ENCODE peak calls at places on chromosomes 1 and 21, in nine cellular contexts. H, Q, I, Y, F, U, N, A and T are unnamed samples. For H3K4me1, the result is how much of the 10 kb centered on the place peaks cover.

GRCh38 chr1:205450448-205450847 is 5.4 kb downstream of the BLACAT1 start:
- DNase-seq in Q (no peak), A (no peak), U (no peak), Y (no peak), F (no peak), H (no peak), I (no peak), N (no peak), T (no peak)

GRCh38 chr1:225423518-225423855 is 4.4 kb downstream of the LBR start:
- DNase-seq in A (no peak), F (no peak), Q (no peak), U (no peak), I (no peak), Y (no peak), N (no peak), H (no peak), T (no peak)

GRCh38 chr1:201598396-201598795 is 59.5 kb downstream of the NAV1 start:
- DNase-seq in A (no peak), Q (no peak), Y (no peak), I (no peak), F (no peak), U (no peak), N (no peak), H (no peak), T (no peak)

GRCh38 chr1:67137307-67137753 is 2.6 kb upstream of the C1orf141 start:
- DNase-seq in F (no peak), Q (no peak), U (no peak), H (no peak), I (no peak), Y (no peak), N (no peak), A (no peak), T (no peak)

GRCh38 chr1:65253800-65254319 is 55.5 kb upstream of the DNAJC6 start:
- DNase-seq in Y (no peak), I (no peak), Q (no peak), U (no peak), N (no peak), A (no peak), H (no peak), F (no peak), T (no peak)

GRCh38 chr1:233904979-233905415 is 521 bp downstream of the SLC35F3 start:
- DNase-seq in N (no peak), A (no peak), Y (no peak), I (no peak), Q (peak), U (no peak), F (no peak), H (peak), T (peak)

GRCh38 chr1:9835758-9836631 is 12.2 kb upstream of the CLSTN1 start:
- DNase-seq in H (peak), A (no peak), Q (no peak), U (no peak), Y (no peak), F (no peak), N (no peak), I (no peak), T (no peak)

GRCh38 chr1:30788580-30789387 is 31.2 kb upstream of the LAPTM5 start:
- DNase-seq in F (no peak), U (no peak), I (no peak), Y (no peak), Q (no peak), N (no peak), H (no peak), A (no peak), T (no peak)

GRCh38 chr21:45235488-45235887 is 52.2 kb downstream of the POFUT2 start:
- DNase-seq in F (no peak), A (no peak), H (no peak), I (no peak), N (no peak), U (no peak), Q (no peak), Y (no peak), T (no peak)

GRCh38 chr1:84253891-84254290 is 47.6 kb upstream of the SAMD13 start:
- DNase-seq in N (no peak), A (no peak), H (peak), I (no peak), Y (peak), U (no peak), Q (peak), F (peak), T (no peak)

GRCh38 chr1:98991127-98992003 is 13.3 kb downstream of the PLPPR5 start:
- DNase-seq in Y (no peak), I (no peak), H (peak), N (peak), A (no peak), F (no peak), Q (no peak), U (no peak), T (peak)

GRCh38 chr1:214316597-214316996 is 35.6 kb downstream of the SMYD2 start:
- DNase-seq in I (no peak), N (no peak), H (peak), U (no peak), F (no peak), Y (no peak), A (no peak), Q (no peak), T (no peak)

GRCh38 chr1:185926562-185926961 is 192.4 kb downstream of the HMCN1 start:
- DNase-seq in N (no peak), Q (no peak), A (no peak), I (no peak), H (no peak), Y (no peak), F (no peak), U (no peak), T (no peak)

GRCh38 chr1:204363335-204364114 is 3.8 kb upstream of the PLEKHA6 start:
- DNase-seq in I (peak), H (peak), U (no peak), Y (peak), F (peak), Q (peak), N (peak), A (peak), T (peak)

GRCh38 chr1:85078903-85079302 is 30.6 kb upstream of the MCOLN3 start:
- DNase-seq in A (no peak), H (no peak), U (no peak), I (no peak), F (no peak), Q (no peak), N (peak), Y (no peak), T (no peak)

GRCh38 chr1:59434336-59434735 is 137.4 kb downstream of the FGGY start:
- DNase-seq in Q (no peak), A (no peak), H (peak), F (no peak), I (no peak), U (no peak), N (no peak), Y (no peak), T (no peak)

GRCh38 chr1:2381741-2382620 is 9.4 kb downstream of the MORN1 start:
- DNase-seq in U (peak), Q (peak), N (peak), Y (peak), I (peak), A (peak), H (peak), F (peak), T (peak)

GRCh38 chr1:26911399-26912146 is 2.2 kb downstream of the NR0B2 start:
- DNase-seq in H (no peak), N (no peak), F (no peak), Q (no peak), I (no peak), A (no peak), Y (no peak), U (no peak), T (no peak)

GRCh38 chr1:202966006-202966904 is 802 bp downstream of the CYB5R1 start:
- DNase-seq in I (no peak), A (peak), F (no peak), U (peak), H (no peak), Q (no peak), Y (peak), N (no peak), T (no peak)

GRCh38 chr1:15523104-15523921 is 702 bp downstream of the CASP9 start:
- DNase-seq in N (peak), H (no peak), F (no peak), Y (no peak), U (no peak), A (no peak), I (no peak), Q (no peak), T (no peak)

GRCh38 chr1:155463865-155464264 is 98.7 kb downstream of the ASH1L start:
- DNase-seq in U (no peak), N (no peak), H (peak), Q (no peak), F (no peak), A (no peak), I (no peak), Y (no peak), T (no peak)

GRCh38 chr1:118363396-118363795 is 178.4 kb upstream of the SPAG17 start:
- DNase-seq in Q (no peak), A (no peak), F (no peak), U (no peak), N (no peak), H (no peak), Y (no peak), I (no peak), T (no peak)

GRCh38 chr1:117780981-117781475 is 148.4 kb downstream of the GDAP2 start:
- DNase-seq in U (no peak), A (no peak), H (no peak), Q (no peak), N (no peak), I (no peak), F (no peak), Y (no peak), T (peak)

GRCh38 chr1:116871772-116872146 is 38.0 kb upstream of the PTGFRN start:
- DNase-seq in H (peak), Y (no peak), F (no peak), I (no peak), A (no peak), N (no peak), Q (no peak), U (no peak), T (no peak)

GRCh38 chr1:119285482-119285881 is 83.1 kb upstream of the HAO2 start:
- DNase-seq in U (no peak), A (no peak), N (peak), I (no peak), H (peak), Q (no peak), F (no peak), Y (no peak), T (no peak)

GRCh38 chr1:54981466-54981865 is 1.0 kb downstream of the TMEM61 start:
- DNase-seq in I (no peak), U (peak), A (no peak), N (no peak), Y (no peak), F (no peak), H (no peak), Q (no peak), T (no peak)

GRCh38 chr1:240030236-240030635 is 61.4 kb upstream of the FMN2 start:
- DNase-seq in I (no peak), Q (no peak), U (no peak), A (no peak), Y (no peak), N (no peak), F (no peak), H (peak), T (no peak)

GRCh38 chr1:46532498-46533178 is 18.8 kb downstream of the KNCN start:
- DNase-seq in F (no peak), H (peak), I (peak), N (peak), U (no peak), Y (peak), A (peak), Q (peak), T (peak)

DNA sequence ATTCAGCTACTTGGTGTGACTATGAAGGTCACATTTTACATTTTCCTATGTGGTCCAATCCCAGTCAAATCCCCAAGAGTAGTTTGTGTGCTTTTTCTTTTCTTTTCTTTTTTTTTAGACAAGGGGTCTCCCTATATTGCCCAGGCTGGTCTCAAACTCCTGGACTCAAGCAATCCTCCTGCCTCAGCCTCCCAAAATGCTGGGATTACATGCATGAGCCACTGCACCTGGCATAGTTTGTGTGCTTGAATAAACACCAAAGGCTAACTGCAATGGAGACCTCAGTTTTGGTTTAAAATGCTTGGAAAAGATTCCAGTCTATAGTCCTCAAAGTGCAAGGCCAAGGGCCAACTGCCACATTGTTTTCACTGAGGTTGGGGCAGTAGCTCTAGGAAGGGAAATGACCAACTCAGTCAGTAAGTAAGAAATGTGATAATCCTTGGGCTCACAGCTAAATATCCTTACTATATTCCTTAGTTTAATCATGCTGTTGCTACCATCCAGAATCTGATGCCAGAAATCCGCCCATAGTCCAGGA is 38.6 kb downstream of the EIF2B3 start:
- DNase-seq in Y (no peak), Q (no peak), A (no peak), H (peak), U (no peak), F (no peak), N (no peak), I (no peak), T (no peak)
- H3K4me3 ChIP-seq in Y (no peak), Q (no peak), A (no peak), H (no peak), U (no peak), F (no peak), N (no peak), I (no peak), T (no peak)

GRCh38 chr1:18936471-18936813 is 20.0 kb downstream of the IFFO2 start:
- DNase-seq in F (no peak), U (no peak), Q (no peak), N (no peak), A (no peak), H (no peak), Y (no peak), I (no peak), T (no peak)
- H3K4me1 ChIP-seq in F (half or more), U (half or more), Q (under half), N (under half), A (half or more), H (under half), Y (half or more), I (under half), T (under half)

GRCh38 chr1:162022626-162023025 is 1.0 kb downstream of the OLFML2B start:
- DNase-seq in H (no peak), Q (no peak), N (no peak), F (no peak), Y (no peak), U (no peak), I (no peak), A (no peak), T (no peak)
- H3K4me3 ChIP-seq in H (peak), Q (no peak), N (no peak), F (no peak), Y (peak), U (peak), I (peak), A (no peak), T (no peak)

GRCh38 chr1:24992124-24992760 is 62.2 kb upstream of the RUNX3 start:
- DNase-seq in Q (no peak), F (no peak), H (no peak), N (no peak), Y (no peak), I (no peak), A (no peak), U (no peak), T (no peak)

GRCh38 chr1:24990136-24990535 is 60.1 kb upstream of the RUNX3 start:
- DNase-seq in Y (no peak), F (no peak), N (no peak), Q (no peak), I (no peak), A (no peak), H (no peak), U (no peak), T (no peak)

GRCh38 chr1:24991242-24992037 is 61.4 kb upstream of the RUNX3 start:
- DNase-seq in Q (no peak), H (no peak), A (peak), I (no peak), F (no peak), Y (no peak), N (peak), U (no peak), T (no peak)

GRCh38 chr1:24989082-24989481 is 59.0 kb upstream of the RUNX3 start:
- DNase-seq in F (no peak), N (no peak), U (no peak), A (no peak), I (no peak), Y (no peak), Q (no peak), H (no peak), T (no peak)

GRCh38 chr1:24990796-24991195 is 60.7 kb upstream of the RUNX3 start:
- DNase-seq in Y (no peak), I (no peak), N (no peak), F (no peak), U (no peak), Q (no peak), H (no peak), A (no peak), T (no peak)
- H3K4me1 ChIP-seq in Y (under half), I (under half), N (under half), F (under half), U (under half), Q (under half), H (under half), A (half or more), T (under half)

DNA sequence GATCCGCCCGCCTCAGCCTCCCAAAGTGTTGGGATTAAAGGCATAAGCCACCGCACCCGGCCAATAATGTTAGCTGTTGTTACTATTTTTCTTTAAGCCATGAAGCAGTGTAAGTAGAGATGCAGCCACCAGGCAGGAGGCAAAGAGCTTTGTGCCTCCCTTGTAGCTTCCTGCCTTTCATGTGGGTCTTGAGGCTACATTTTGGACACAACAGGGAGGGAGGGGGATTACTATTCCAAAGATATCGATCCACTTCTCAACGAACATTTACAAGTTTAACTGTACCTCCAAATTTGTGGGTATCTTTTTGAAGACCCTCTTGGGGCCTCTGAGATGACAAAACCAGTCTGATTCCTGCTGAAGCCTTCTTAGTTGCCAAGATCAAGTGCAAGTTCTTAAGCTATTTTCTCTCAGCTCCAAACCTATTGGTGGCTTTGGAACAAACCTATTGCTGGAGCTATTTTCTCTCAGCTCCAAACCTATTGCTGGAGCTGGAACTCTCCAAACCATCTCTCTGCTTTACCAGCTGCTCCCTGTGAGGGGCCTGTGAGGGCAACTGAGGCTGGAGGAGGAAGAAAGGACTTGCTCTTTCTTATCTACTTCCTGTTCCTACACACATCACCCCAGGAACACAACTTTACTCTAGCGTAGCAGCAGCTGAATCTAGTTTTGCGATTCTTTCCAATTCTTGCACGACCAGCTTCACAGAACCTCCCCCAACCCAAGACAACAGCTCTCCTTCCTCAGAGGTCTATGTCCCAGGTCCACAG is 16.2 kb upstream of the RCAN3 start:
- DNase-seq in I (no peak), Q (no peak), N (no peak), H (no peak), A (peak), Y (no peak), F (no peak), U (peak), T (no peak)
- H3K4me3 ChIP-seq in I (no peak), Q (no peak), N (no peak), H (no peak), A (peak), Y (no peak), F (no peak), U (no peak), T (no peak)